ENCODE peak calls at places on chromosomes 4 and X, in seven cellular contexts. X, J, V, R, H, P and Q are unnamed samples.

GRCh38 chr4:1208970-1209704 is 36.8 kb upstream of the SPON2 start:
- DNase-seq in X (peak; percentile 83), J (no peak), V (peak; percentile 1), R (no peak), H (no peak), P (no peak), Q (no peak)

GRCh38 chr4:21888195-21888976 is 60.2 kb downstream of the KCNIP4 start:
- DNase-seq in X (peak; percentile 91), J (peak; percentile 5), V (no peak), R (no peak), H (no peak), P (peak; percentile 87), Q (peak; percentile 81)

GRCh38 chr4:98747659-98748091 is 89.3 kb upstream of the TSPAN5 start:
- DNase-seq in X (no peak), J (no peak), V (peak; percentile 9), R (peak; percentile 71), H (no peak), P (no peak), Q (no peak)

GRCh38 chr4:140168474-140168873 is 14.5 kb upstream of the MAML3 start:
- DNase-seq in X (no peak), J (no peak), V (peak; percentile 31), R (peak; percentile 52), H (no peak), P (no peak), Q (no peak)

GRCh38 chr4:1997712-1998111 is 11.1 kb downstream of the NELFA start:
- DNase-seq in X (no peak), J (no peak), V (no peak), R (no peak), H (no peak), P (no peak), Q (no peak)

GRCh38 chrX:84168095-84168494 is 19.9 kb downstream of the RPS6KA6 start:
- DNase-seq in X (no peak), J (no peak), V (no peak), R (no peak), H (no peak), P (no peak), Q (peak; percentile 23)

GRCh38 chr4:173490256-173490655 is 39.8 kb downstream of the HAND2 start:
- DNase-seq in X (peak; percentile 64), J (no peak), V (no peak), R (no peak), H (no peak), P (no peak), Q (no peak)

GRCh38 chrX:39915081-39915480 is 182.7 kb downstream of the BCOR start:
- DNase-seq in X (no peak), J (no peak), V (no peak), R (no peak), H (no peak), P (no peak), Q (no peak)

GRCh38 chr4:20151436-20151835 is 100.3 kb upstream of the SLIT2 start:
- DNase-seq in X (no peak), J (no peak), V (no peak), R (no peak), H (no peak), P (no peak), Q (no peak)

GRCh38 chrX:1725472-1725871 is 110.6 kb downstream of the ASMT start:
- DNase-seq in X (no peak), J (no peak), V (no peak), R (no peak), H (no peak), P (no peak), Q (no peak)

GRCh38 chr4:174198396-174199179 is 84.9 kb downstream of the FBXO8 start:
- DNase-seq in X (peak; percentile 92), J (peak; percentile 76), V (no peak), R (no peak), H (no peak), P (peak; percentile 34), Q (peak; percentile 55)

GRCh38 chr4:14079601-14080000 is 452.1 kb upstream of the BOD1L1 start:
- DNase-seq in X (no peak), J (no peak), V (no peak), R (no peak), H (no peak), P (no peak), Q (no peak)